ENCODE peak calls at places on chromosome 11, in eight cellular contexts. One of them, this sample, is unnamed.

GRCh38 chr11:119373917-119374631 is 7.4 kb downstream of the USP2 start:
- DNase-seq in right atrium auricular region: no peak
- DNase-seq in astrocyte: peak
- DNase-seq in stimulated activated CD4-positive, alpha-beta T cell treated with anti-CD3 and anti-CD28 coated beads, Interleukin-2, amount 100 ng/mL, for 48 hours: peak
- DNase-seq in Ammon's horn: peak
- DNase-seq in epithelial cell of esophagus: peak
- DNase-seq in AG09309: peak
- DNase-seq in NCI-H1105: peak
- DNase-seq in this sample: peak

GRCh38 chr11:131692151-131692550 is 321.7 kb downstream of the NTM start:
- DNase-seq in Ammon's horn: no peak
- DNase-seq in astrocyte: no peak
- DNase-seq in NCI-H1105: no peak
- DNase-seq in epithelial cell of esophagus: no peak
- DNase-seq in right atrium auricular region: no peak
- DNase-seq in AG09309: no peak
- DNase-seq in stimulated activated CD4-positive, alpha-beta T cell treated with anti-CD3 and anti-CD28 coated beads, Interleukin-2, amount 100 ng/mL, for 48 hours: no peak
- DNase-seq in this sample: no peak

GRCh38 chr11:14018441-14018840 is 55.9 kb downstream of the SPON1 start:
- DNase-seq in epithelial cell of esophagus: no peak
- DNase-seq in stimulated activated CD4-positive, alpha-beta T cell treated with anti-CD3 and anti-CD28 coated beads, Interleukin-2, amount 100 ng/mL, for 48 hours: no peak
- DNase-seq in astrocyte: no peak
- DNase-seq in Ammon's horn: no peak
- DNase-seq in AG09309: no peak
- DNase-seq in right atrium auricular region: no peak
- DNase-seq in NCI-H1105: no peak
- DNase-seq in this sample: no peak

GRCh38 chr11:60343094-60343704 is 16.1 kb downstream of the MS4A6E start:
- DNase-seq in stimulated activated CD4-positive, alpha-beta T cell treated with anti-CD3 and anti-CD28 coated beads, Interleukin-2, amount 100 ng/mL, for 48 hours: no peak
- DNase-seq in NCI-H1105: no peak
- DNase-seq in epithelial cell of esophagus: peak
- DNase-seq in Ammon's horn: no peak
- DNase-seq in right atrium auricular region: no peak
- DNase-seq in astrocyte: no peak
- DNase-seq in AG09309: no peak
- DNase-seq in this sample: peak

GRCh38 chr11:11461473-11461872 is 108.4 kb upstream of the CSNK2A3 start:
- DNase-seq in right atrium auricular region: no peak
- DNase-seq in astrocyte: no peak
- DNase-seq in AG09309: no peak
- DNase-seq in stimulated activated CD4-positive, alpha-beta T cell treated with anti-CD3 and anti-CD28 coated beads, Interleukin-2, amount 100 ng/mL, for 48 hours: no peak
- DNase-seq in Ammon's horn: peak
- DNase-seq in epithelial cell of esophagus: no peak
- DNase-seq in NCI-H1105: no peak
- DNase-seq in this sample: no peak

GRCh38 chr11:94604496-94604895 is 37.3 kb downstream of the PIWIL4 start:
- DNase-seq in AG09309: no peak
- DNase-seq in stimulated activated CD4-positive, alpha-beta T cell treated with anti-CD3 and anti-CD28 coated beads, Interleukin-2, amount 100 ng/mL, for 48 hours: no peak
- DNase-seq in Ammon's horn: no peak
- DNase-seq in NCI-H1105: no peak
- DNase-seq in astrocyte: no peak
- DNase-seq in epithelial cell of esophagus: peak
- DNase-seq in right atrium auricular region: no peak
- DNase-seq in this sample: no peak

GRCh38 chr11:35210886-35211546 is 72.0 kb downstream of the CD44 start:
- DNase-seq in NCI-H1105: no peak
- DNase-seq in Ammon's horn: no peak
- DNase-seq in right atrium auricular region: no peak
- DNase-seq in astrocyte: no peak
- DNase-seq in epithelial cell of esophagus: no peak
- DNase-seq in AG09309: no peak
- DNase-seq in stimulated activated CD4-positive, alpha-beta T cell treated with anti-CD3 and anti-CD28 coated beads, Interleukin-2, amount 100 ng/mL, for 48 hours: no peak
- DNase-seq in this sample: no peak

GRCh38 chr11:111571829-111572501 is 30.3 kb upstream of the SIK2 start:
- DNase-seq in NCI-H1105: no peak
- DNase-seq in stimulated activated CD4-positive, alpha-beta T cell treated with anti-CD3 and anti-CD28 coated beads, Interleukin-2, amount 100 ng/mL, for 48 hours: no peak
- DNase-seq in astrocyte: no peak
- DNase-seq in AG09309: no peak
- DNase-seq in Ammon's horn: no peak
- DNase-seq in epithelial cell of esophagus: no peak
- DNase-seq in right atrium auricular region: no peak
- DNase-seq in this sample: no peak

GRCh38 chr11:74754507-74755255 is 6.0 kb downstream of the RNF169 start:
- DNase-seq in Ammon's horn: no peak
- DNase-seq in stimulated activated CD4-positive, alpha-beta T cell treated with anti-CD3 and anti-CD28 coated beads, Interleukin-2, amount 100 ng/mL, for 48 hours: no peak
- DNase-seq in astrocyte: peak
- DNase-seq in AG09309: peak
- DNase-seq in right atrium auricular region: no peak
- DNase-seq in NCI-H1105: no peak
- DNase-seq in epithelial cell of esophagus: peak
- DNase-seq in this sample: no peak

GRCh38 chr11:73313652-73314051 is 5.6 kb downstream of the ARHGEF17 start:
- DNase-seq in stimulated activated CD4-positive, alpha-beta T cell treated with anti-CD3 and anti-CD28 coated beads, Interleukin-2, amount 100 ng/mL, for 48 hours: no peak
- DNase-seq in astrocyte: no peak
- DNase-seq in Ammon's horn: no peak
- DNase-seq in AG09309: no peak
- DNase-seq in right atrium auricular region: no peak
- DNase-seq in NCI-H1105: no peak
- DNase-seq in epithelial cell of esophagus: no peak
- DNase-seq in this sample: no peak

GRCh38 chr11:12174145-12175143 is 64.1 kb downstream of the MICAL2 start:
- DNase-seq in right atrium auricular region: no peak
- DNase-seq in NCI-H1105: no peak
- DNase-seq in stimulated activated CD4-positive, alpha-beta T cell treated with anti-CD3 and anti-CD28 coated beads, Interleukin-2, amount 100 ng/mL, for 48 hours: no peak
- DNase-seq in Ammon's horn: no peak
- DNase-seq in astrocyte: peak
- DNase-seq in epithelial cell of esophagus: peak
- DNase-seq in AG09309: no peak
- DNase-seq in this sample: no peak

GRCh38 chr11:128876133-128876650 is 9.1 kb upstream of the KCNJ1 start:
- DNase-seq in right atrium auricular region: no peak
- DNase-seq in stimulated activated CD4-positive, alpha-beta T cell treated with anti-CD3 and anti-CD28 coated beads, Interleukin-2, amount 100 ng/mL, for 48 hours: no peak
- DNase-seq in epithelial cell of esophagus: no peak
- DNase-seq in NCI-H1105: no peak
- DNase-seq in AG09309: no peak
- DNase-seq in astrocyte: no peak
- DNase-seq in Ammon's horn: no peak
- DNase-seq in this sample: no peak

GRCh38 chr11:61891331-61892084 is at the start of gene FADS3:
- DNase-seq in Ammon's horn: peak
- DNase-seq in astrocyte: peak
- DNase-seq in epithelial cell of esophagus: peak
- DNase-seq in stimulated activated CD4-positive, alpha-beta T cell treated with anti-CD3 and anti-CD28 coated beads, Interleukin-2, amount 100 ng/mL, for 48 hours: peak
- DNase-seq in right atrium auricular region: peak
- DNase-seq in NCI-H1105: peak
- DNase-seq in AG09309: no peak
- DNase-seq in this sample: peak

GRCh38 chr11:57641011-57641410 is 8.7 kb downstream of the YPEL4 start:
- DNase-seq in NCI-H1105: no peak
- DNase-seq in stimulated activated CD4-positive, alpha-beta T cell treated with anti-CD3 and anti-CD28 coated beads, Interleukin-2, amount 100 ng/mL, for 48 hours: no peak
- DNase-seq in epithelial cell of esophagus: no peak
- DNase-seq in astrocyte: no peak
- DNase-seq in Ammon's horn: peak
- DNase-seq in right atrium auricular region: no peak
- DNase-seq in AG09309: no peak
- DNase-seq in this sample: no peak

GRCh38 chr11:93936416-93936815 is 84.7 kb upstream of the HEPHL1 start:
- DNase-seq in stimulated activated CD4-positive, alpha-beta T cell treated with anti-CD3 and anti-CD28 coated beads, Interleukin-2, amount 100 ng/mL, for 48 hours: no peak
- DNase-seq in right atrium auricular region: no peak
- DNase-seq in Ammon's horn: peak
- DNase-seq in astrocyte: no peak
- DNase-seq in epithelial cell of esophagus: no peak
- DNase-seq in AG09309: no peak
- DNase-seq in NCI-H1105: no peak
- DNase-seq in this sample: peak

GRCh38 chr11:131977854-131978253 is 607.4 kb downstream of the NTM start:
- DNase-seq in epithelial cell of esophagus: peak
- DNase-seq in Ammon's horn: no peak
- DNase-seq in right atrium auricular region: no peak
- DNase-seq in NCI-H1105: no peak
- DNase-seq in AG09309: peak
- DNase-seq in stimulated activated CD4-positive, alpha-beta T cell treated with anti-CD3 and anti-CD28 coated beads, Interleukin-2, amount 100 ng/mL, for 48 hours: no peak
- DNase-seq in astrocyte: peak
- DNase-seq in this sample: no peak

GRCh38 chr11:110093407-110094297 is 460 bp downstream of the ZC3H12C start:
- DNase-seq in NCI-H1105: peak
- DNase-seq in AG09309: no peak
- DNase-seq in Ammon's horn: peak
- DNase-seq in right atrium auricular region: peak
- DNase-seq in stimulated activated CD4-positive, alpha-beta T cell treated with anti-CD3 and anti-CD28 coated beads, Interleukin-2, amount 100 ng/mL, for 48 hours: no peak
- DNase-seq in epithelial cell of esophagus: peak
- DNase-seq in astrocyte: peak
- DNase-seq in this sample: peak

GRCh38 chr11:30452114-30452513 is 129.2 kb downstream of the ARL14EP start:
- DNase-seq in epithelial cell of esophagus: peak
- DNase-seq in Ammon's horn: no peak
- DNase-seq in right atrium auricular region: no peak
- DNase-seq in AG09309: no peak
- DNase-seq in astrocyte: no peak
- DNase-seq in stimulated activated CD4-positive, alpha-beta T cell treated with anti-CD3 and anti-CD28 coated beads, Interleukin-2, amount 100 ng/mL, for 48 hours: no peak
- DNase-seq in NCI-H1105: no peak
- DNase-seq in this sample: no peak

GRCh38 chr11:127656266-127656879 is 655.8 kb upstream of the KIRREL3 start:
- DNase-seq in NCI-H1105: peak
- DNase-seq in Ammon's horn: no peak
- DNase-seq in right atrium auricular region: no peak
- DNase-seq in AG09309: no peak
- DNase-seq in epithelial cell of esophagus: no peak
- DNase-seq in astrocyte: peak
- DNase-seq in stimulated activated CD4-positive, alpha-beta T cell treated with anti-CD3 and anti-CD28 coated beads, Interleukin-2, amount 100 ng/mL, for 48 hours: no peak
- DNase-seq in this sample: peak

GRCh38 chr11:83039566-83039965 is 32.1 kb downstream of the RAB30 start:
- DNase-seq in astrocyte: no peak
- DNase-seq in AG09309: no peak
- DNase-seq in NCI-H1105: no peak
- DNase-seq in right atrium auricular region: no peak
- DNase-seq in epithelial cell of esophagus: no peak
- DNase-seq in Ammon's horn: no peak
- DNase-seq in stimulated activated CD4-positive, alpha-beta T cell treated with anti-CD3 and anti-CD28 coated beads, Interleukin-2, amount 100 ng/mL, for 48 hours: no peak
- DNase-seq in this sample: no peak

GRCh38 chr11:62295504-62295903 is 3.4 kb downstream of the SCGB1D4 start:
- DNase-seq in right atrium auricular region: no peak
- DNase-seq in epithelial cell of esophagus: peak
- DNase-seq in Ammon's horn: no peak
- DNase-seq in AG09309: no peak
- DNase-seq in stimulated activated CD4-positive, alpha-beta T cell treated with anti-CD3 and anti-CD28 coated beads, Interleukin-2, amount 100 ng/mL, for 48 hours: no peak
- DNase-seq in astrocyte: peak
- DNase-seq in NCI-H1105: no peak
- DNase-seq in this sample: no peak

This sample was measured in NCI-H146.